ENCODE peak calls at places on chromosome 12, in four cellular contexts. A, N, C and U are unnamed samples.

GRCh38 chr12:2494490-2495192 is 300.1 kb upstream of the FKBP4 start:
- DNase-seq in N (no peak), A (no peak), C (no peak), U (no peak)

GRCh38 chr12:57416039-57416996 is 14.5 kb downstream of the R3HDM2 start:
- DNase-seq in A (peak), C (no peak), N (peak), U (no peak)

GRCh38 chr12:31965090-31965489 is 5.9 kb downstream of the RESF1 start:
- DNase-seq in C (no peak), N (no peak), A (no peak), U (no peak)

GRCh38 chr12:77116277-77116676 is 50.9 kb upstream of the E2F7 start:
- DNase-seq in C (no peak), A (peak), N (no peak), U (no peak)

GRCh38 chr12:82923935-82924334 is 237.2 kb downstream of the TMTC2 start:
- DNase-seq in A (no peak), C (no peak), N (no peak), U (no peak)

GRCh38 chr12:63821781-63822251 is 22.7 kb upstream of the SRGAP1 start:
- DNase-seq in C (no peak), N (no peak), A (peak), U (no peak)

GRCh38 chr12:2739832-2740641 is 54.7 kb upstream of the FKBP4 start:
- DNase-seq in N (peak), A (peak), C (peak), U (no peak)

GRCh38 chr12:114213055-114213561 is 192.8 kb downstream of the TBX5 start:
- DNase-seq in C (no peak), N (peak), A (no peak), U (peak)

GRCh38 chr12:74537126-74537706 is 419 bp upstream of the ATXN7L3B start:
- DNase-seq in C (peak), A (peak), N (peak), U (peak)

GRCh38 chr12:53244337-53244736 is 12.3 kb upstream of the RARG start:
- DNase-seq in C (no peak), A (no peak), N (no peak), U (peak)

GRCh38 chr12:45670339-45671065 is 59.0 kb upstream of the ARID2 start:
- DNase-seq in A (no peak), N (no peak), C (no peak), U (no peak)

GRCh38 chr12:117280019-117280680 is 81.3 kb downstream of the NOS1 start:
- DNase-seq in N (no peak), A (no peak), C (no peak), U (no peak)

GRCh38 chr12:77324763-77325468 is 259.5 kb upstream of the E2F7 start:
- DNase-seq in N (peak), C (peak), A (peak), U (peak)

GRCh38 chr12:63086149-63086915 is 64.7 kb downstream of the AVPR1A start:
- DNase-seq in A (no peak), N (no peak), C (no peak), U (no peak)

GRCh38 chr12:25326326-25326725 is 75.6 kb upstream of the KRAS start:
- DNase-seq in C (no peak), N (no peak), A (no peak), U (no peak)

GRCh38 chr12:89893972-89894706 is 185.5 kb upstream of the ATP2B1 start:
- DNase-seq in C (no peak), N (peak), A (peak), U (no peak)

GRCh38 chr12:32486158-32486557 is 86.8 kb downstream of the FGD4 start:
- DNase-seq in A (no peak), N (no peak), C (no peak), U (no peak)

GRCh38 chr12:104063712-104064030 is 660 bp upstream of the HCFC2 start:
- DNase-seq in C (no peak), N (no peak), A (peak), U (no peak)

GRCh38 chr12:132205271-132206092 is 61.2 kb downstream of the NOC4L start:
- DNase-seq in C (no peak), A (no peak), N (no peak), U (no peak)

GRCh38 chr12:122527478-122527944 is 462 bp downstream of the KNTC1 start:
- DNase-seq in A (peak), C (no peak), N (peak), U (peak)

GRCh38 chr12:104748356-104748755 is 209.7 kb downstream of the SLC41A2 start:
- DNase-seq in N (no peak), A (no peak), C (no peak), U (no peak)

DNA sequence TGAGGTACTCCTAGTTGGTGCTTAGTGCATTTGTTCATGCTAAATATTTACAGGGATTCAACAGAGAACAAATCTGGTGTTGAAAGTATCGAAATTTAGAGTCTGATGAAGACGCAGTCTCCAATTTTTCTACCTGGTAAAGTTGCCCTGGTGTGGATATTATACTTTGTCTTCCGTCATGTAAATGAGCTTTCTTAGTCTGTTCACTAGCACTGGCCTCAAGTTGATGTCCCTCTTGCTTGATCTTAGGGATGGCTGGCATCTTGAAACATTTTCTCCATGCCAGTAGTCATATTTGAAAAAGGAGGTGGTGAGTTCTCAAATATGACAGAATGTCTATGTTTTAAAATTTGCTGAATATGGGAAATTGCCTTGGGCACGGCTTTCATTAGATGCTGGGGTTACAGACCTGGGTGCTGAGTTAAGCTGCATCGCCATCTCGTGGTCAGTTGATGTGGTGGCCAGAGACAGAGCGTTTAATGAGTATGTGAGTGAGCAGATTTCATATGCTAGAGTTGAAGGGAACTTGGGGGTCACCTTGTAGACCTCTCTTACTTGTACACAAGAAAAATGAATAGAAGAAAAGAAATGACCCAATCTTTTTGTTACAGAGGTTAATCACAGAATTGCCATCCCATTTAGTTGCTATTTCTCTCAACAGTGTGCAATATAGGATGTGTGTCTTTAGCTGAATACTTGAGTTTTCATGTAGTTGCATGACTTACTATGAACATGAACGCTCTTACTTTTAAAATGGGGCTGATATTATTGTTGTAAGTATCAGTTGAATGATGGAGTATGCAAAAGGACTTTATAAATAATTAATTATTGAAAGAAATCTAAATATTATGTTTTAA is 172.8 kb upstream of the DCN start:
- DNase-seq in C (peak), A (peak), N (peak), U (peak)
- TF ChIP-seq MAZ in C (no peak), A (no peak), N (no peak), U (no peak)

GRCh38 chr12:109581334-109581691 is 7.7 kb downstream of the MVK start:
- DNase-seq in N (no peak), A (no peak), C (no peak), U (no peak)

GRCh38 chr12:109580684-109581333 is 7.2 kb downstream of the MVK start:
- DNase-seq in C (no peak), N (no peak), A (no peak), U (no peak)

GRCh38 chr12:109581856-109582255 is 8.3 kb downstream of the MVK start:
- DNase-seq in A (peak), N (no peak), C (no peak), U (peak)

GRCh38 chr12:109583733-109584132 is 10.1 kb downstream of the MVK start:
- DNase-seq in C (no peak), N (no peak), A (peak), U (no peak)

GRCh38 chr12:109582636-109583035 is 9.0 kb downstream of the MVK start:
- DNase-seq in N (peak), C (peak), A (no peak), U (peak)
- TF ChIP-seq MAZ in N (no peak), C (no peak), A (no peak), U (no peak)

DNA sequence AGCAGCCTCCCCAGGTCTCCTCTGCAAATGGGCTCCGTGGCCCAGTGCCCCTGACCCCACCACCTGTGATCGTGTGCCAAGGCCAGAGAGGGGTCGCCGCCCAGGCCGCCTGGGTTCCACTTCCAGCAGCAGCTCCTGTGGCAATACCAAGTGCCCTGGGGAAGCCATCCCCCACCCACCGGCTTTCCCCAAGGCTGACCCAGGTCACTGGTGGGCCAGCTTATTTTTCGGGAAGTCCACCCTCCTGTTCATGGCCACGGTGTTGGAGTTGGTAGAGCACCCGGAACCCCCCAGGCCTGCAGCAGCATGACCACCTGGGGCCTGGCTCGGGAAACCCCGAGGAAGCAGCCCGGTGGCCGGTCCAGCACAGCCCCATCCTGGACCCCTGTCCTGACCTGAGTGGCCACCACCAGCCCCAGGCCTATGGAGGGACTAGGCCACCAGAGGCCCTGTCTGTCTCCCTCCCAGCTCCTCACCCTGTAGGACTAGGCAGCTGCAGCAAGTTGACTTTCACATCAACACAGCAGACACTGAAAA is 40.8 kb upstream of the OASL start:
- DNase-seq in C (no peak), A (no peak), N (no peak), U (no peak)
- TF ChIP-seq MAZ in C (no peak), A (no peak), N (no peak), U (no peak)

GRCh38 chr12:130685250-130685649 is 30.8 kb downstream of the RIMBP2 start:
- DNase-seq in C (no peak), N (no peak), A (no peak), U (no peak)
- TF ChIP-seq MAZ in C (no peak), N (no peak), A (no peak), U (no peak)

DNA sequence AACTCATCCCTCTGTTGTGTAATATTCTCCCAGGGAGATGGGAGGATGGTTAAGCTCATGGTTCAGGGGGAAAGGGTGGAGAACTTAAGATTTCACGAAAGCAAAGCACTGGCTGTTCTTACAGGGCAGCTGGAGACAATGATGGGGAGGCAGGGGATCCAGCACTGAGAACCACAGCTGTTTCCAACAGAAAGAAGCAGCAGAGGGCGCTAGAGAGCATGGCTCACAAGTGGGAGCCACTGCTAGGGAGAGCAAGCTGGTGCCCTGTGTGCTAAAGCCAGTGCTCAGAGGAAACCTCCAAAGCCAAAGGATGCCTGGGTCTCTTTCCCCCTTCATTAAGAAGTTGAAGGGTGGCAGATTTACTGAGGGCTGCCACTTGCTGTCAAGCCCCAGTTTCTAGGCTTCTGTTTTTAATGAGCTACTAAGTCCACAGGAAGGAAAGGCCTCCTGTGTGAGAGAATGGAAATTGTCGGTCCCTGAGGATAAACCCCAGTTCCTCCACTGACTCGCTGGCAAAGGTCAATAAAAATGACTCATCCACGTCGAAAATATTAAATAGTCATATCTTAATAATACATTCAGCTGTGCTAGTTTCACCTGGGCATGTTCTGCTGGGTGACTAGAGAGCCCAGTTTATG is 199.7 kb downstream of the ANO2 start:
- DNase-seq in A (peak), N (peak), C (peak), U (peak)
- TF ChIP-seq MAZ in A (no peak), N (no peak), C (no peak), U (no peak)

GRCh38 chr12:54723653-54724256 is 75.6 kb upstream of the DCD start:
- DNase-seq in A (peak), C (no peak), N (peak), U (peak)
- TF ChIP-seq MAZ in A (no peak), C (no peak), N (no peak), U (no peak)

GRCh38 chr12:5204271-5204670 is 160.6 kb downstream of the KCNA5 start:
- DNase-seq in C (no peak), A (no peak), N (no peak), U (no peak)
- TF ChIP-seq MAZ in C (no peak), A (no peak), N (no peak), U (no peak)

DNA sequence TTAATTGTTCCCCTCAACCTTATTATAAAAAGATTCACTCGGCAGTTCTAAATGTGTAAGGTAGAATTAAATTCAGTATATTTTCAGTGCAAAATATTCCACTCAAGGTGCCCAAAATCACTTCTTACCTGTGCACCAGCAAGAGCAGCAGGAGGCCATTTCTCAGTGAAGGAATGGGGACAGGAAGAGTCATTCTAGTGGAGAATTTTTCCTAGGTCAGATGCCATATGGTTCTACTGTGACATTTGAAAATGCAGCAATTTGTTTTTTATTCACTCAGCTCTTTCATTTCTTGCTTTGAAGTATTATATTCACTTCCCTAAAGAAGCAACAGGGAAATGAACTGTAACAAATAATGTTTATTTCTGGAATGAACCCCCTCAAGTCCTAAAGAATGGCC is 264.0 kb upstream of the SYT1 start:
- DNase-seq in N (no peak), A (no peak), C (no peak), U (no peak)
- TF ChIP-seq MAZ in N (no peak), A (no peak), C (no peak), U (no peak)

DNA sequence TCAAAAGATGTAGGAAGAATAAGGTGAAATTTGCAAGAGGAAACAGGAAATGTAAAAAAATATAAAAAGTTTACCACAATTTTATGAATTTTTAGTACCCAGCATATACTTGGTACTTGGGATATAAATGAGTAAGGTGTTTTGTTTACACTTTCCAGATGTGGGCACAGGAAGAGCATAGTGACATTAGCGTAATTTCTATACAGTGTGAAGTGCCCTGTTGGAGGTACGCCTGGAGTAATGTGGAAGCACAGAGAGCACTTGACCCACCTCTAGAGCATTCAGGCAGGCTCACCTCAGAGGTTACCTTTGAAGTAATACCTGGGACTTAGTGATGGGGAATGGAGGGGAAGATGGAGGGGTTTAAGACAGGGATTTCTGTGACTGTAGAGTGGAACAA is 89.5 kb downstream of the AEBP2 start:
- DNase-seq in N (no peak), A (no peak), C (no peak), U (no peak)
- TF ChIP-seq MAZ in N (no peak), A (no peak), C (no peak), U (no peak)

GRCh38 chr12:107759410-107759809 is 1.5 kb downstream of the PRDM4 start:
- DNase-seq in A (peak), C (peak), N (peak), U (peak)
- TF ChIP-seq MAZ in A (no peak), C (no peak), N (no peak), U (no peak)